ENCODE peak calls at places on chromosomes 5 and 9, in eight cellular contexts. One of them, this sample, is unnamed.

GRCh38 chr5:2722901-2723300 is 28.6 kb downstream of the IRX2 start:
- DNase-seq in OCI-LY7: no peak
- DNase-seq in psoas muscle: no peak
- DNase-seq in GM06990: no peak
- DNase-seq in upper lobe of left lung: no peak
- DNase-seq in pancreas: no peak
- DNase-seq in WERI-Rb-1: no peak
- DNase-seq in transverse colon: no peak
- DNase-seq in this sample: no peak

GRCh38 chr5:81759632-81760005 is 8.7 kb upstream of the SSBP2 start:
- DNase-seq in OCI-LY7: peak; percentile 36
- DNase-seq in psoas muscle: no peak
- DNase-seq in GM06990: no peak
- DNase-seq in upper lobe of left lung: no peak
- DNase-seq in pancreas: no peak
- DNase-seq in WERI-Rb-1: no peak
- DNase-seq in transverse colon: no peak
- DNase-seq in this sample: no peak

GRCh38 chr9:91186311-91187101 is 175.2 kb downstream of the AUH start:
- DNase-seq in OCI-LY7: no peak
- DNase-seq in psoas muscle: no peak
- DNase-seq in GM06990: no peak
- DNase-seq in upper lobe of left lung: no peak
- DNase-seq in pancreas: no peak
- DNase-seq in WERI-Rb-1: no peak
- DNase-seq in transverse colon: no peak
- DNase-seq in this sample: no peak

GRCh38 chr9:128124873-128125574 is 2.5 kb downstream of the PTGES2 start:
- DNase-seq in OCI-LY7: peak; percentile 64
- DNase-seq in psoas muscle: peak; percentile 74
- DNase-seq in GM06990: no peak
- DNase-seq in upper lobe of left lung: peak; percentile 71
- DNase-seq in pancreas: no peak
- DNase-seq in WERI-Rb-1: peak; percentile 92
- DNase-seq in transverse colon: peak; percentile 87
- DNase-seq in this sample: no peak

GRCh38 chr5:116605310-116606070 is 30.9 kb upstream of the SEMA6A start:
- DNase-seq in OCI-LY7: no peak
- DNase-seq in psoas muscle: no peak
- DNase-seq in GM06990: no peak
- DNase-seq in upper lobe of left lung: no peak
- DNase-seq in pancreas: no peak
- DNase-seq in WERI-Rb-1: no peak
- DNase-seq in transverse colon: no peak
- DNase-seq in this sample: no peak

GRCh38 chr5:139565411-139566305 is 4.5 kb downstream of the UBE2D2 start:
- DNase-seq in OCI-LY7: peak; percentile 96
- DNase-seq in psoas muscle: no peak
- DNase-seq in GM06990: peak; percentile 50
- DNase-seq in upper lobe of left lung: peak; percentile 45
- DNase-seq in pancreas: no peak
- DNase-seq in WERI-Rb-1: no peak
- DNase-seq in transverse colon: peak; percentile 37
- DNase-seq in this sample: peak; percentile 82

GRCh38 chr9:90802534-90802933 is 915 bp downstream of the SYK start:
- DNase-seq in OCI-LY7: peak; percentile 42
- DNase-seq in psoas muscle: no peak
- DNase-seq in GM06990: no peak
- DNase-seq in upper lobe of left lung: no peak
- DNase-seq in pancreas: no peak
- DNase-seq in WERI-Rb-1: no peak
- DNase-seq in transverse colon: no peak
- DNase-seq in this sample: no peak

GRCh38 chr9:114884787-114885452 is 45.5 kb downstream of the TNFSF8 start:
- DNase-seq in OCI-LY7: no peak
- DNase-seq in psoas muscle: no peak
- DNase-seq in GM06990: no peak
- DNase-seq in upper lobe of left lung: peak; percentile 83
- DNase-seq in pancreas: no peak
- DNase-seq in WERI-Rb-1: no peak
- DNase-seq in transverse colon: peak; percentile 80
- DNase-seq in this sample: no peak

GRCh38 chr9:72292874-72293607 is 72.0 kb downstream of the ZFAND5 start:
- DNase-seq in OCI-LY7: no peak
- DNase-seq in psoas muscle: no peak
- DNase-seq in GM06990: no peak
- DNase-seq in upper lobe of left lung: peak; percentile 74
- DNase-seq in pancreas: no peak
- DNase-seq in WERI-Rb-1: no peak
- DNase-seq in transverse colon: peak; percentile 52
- DNase-seq in this sample: no peak

GRCh38 chr5:123696948-123697347 is 185.0 kb downstream of the CSNK1G3 start:
- DNase-seq in OCI-LY7: no peak
- DNase-seq in psoas muscle: peak; percentile 85
- DNase-seq in GM06990: no peak
- DNase-seq in upper lobe of left lung: no peak
- DNase-seq in pancreas: no peak
- DNase-seq in WERI-Rb-1: no peak
- DNase-seq in transverse colon: peak; percentile 22
- DNase-seq in this sample: no peak

GRCh38 chr9:31848505-31849285 is 535.7 kb upstream of the ACO1 start:
- DNase-seq in OCI-LY7: no peak
- DNase-seq in psoas muscle: no peak
- DNase-seq in GM06990: no peak
- DNase-seq in upper lobe of left lung: no peak
- DNase-seq in pancreas: no peak
- DNase-seq in WERI-Rb-1: no peak
- DNase-seq in transverse colon: no peak
- DNase-seq in this sample: no peak

GRCh38 chr9:129632460-129632859 is 6.5 kb downstream of the NTMT1 start:
- DNase-seq in OCI-LY7: no peak
- DNase-seq in psoas muscle: no peak
- DNase-seq in GM06990: no peak
- DNase-seq in upper lobe of left lung: no peak
- DNase-seq in pancreas: no peak
- DNase-seq in WERI-Rb-1: no peak
- DNase-seq in transverse colon: no peak
- DNase-seq in this sample: no peak

GRCh38 chr9:122133984-122134535 is 25.5 kb downstream of the NDUFA8 start:
- DNase-seq in OCI-LY7: no peak
- DNase-seq in psoas muscle: no peak
- DNase-seq in GM06990: no peak
- DNase-seq in upper lobe of left lung: no peak
- DNase-seq in pancreas: no peak
- DNase-seq in WERI-Rb-1: no peak
- DNase-seq in transverse colon: no peak
- DNase-seq in this sample: no peak

GRCh38 chr9:77807295-77807694 is 159.2 kb upstream of the GNA14 start:
- DNase-seq in OCI-LY7: no peak
- DNase-seq in psoas muscle: no peak
- DNase-seq in GM06990: no peak
- DNase-seq in upper lobe of left lung: no peak
- DNase-seq in pancreas: no peak
- DNase-seq in WERI-Rb-1: no peak
- DNase-seq in transverse colon: no peak
- DNase-seq in this sample: no peak

GRCh38 chr9:99030082-99030481 is 74.8 kb upstream of the TGFBR1 start:
- DNase-seq in OCI-LY7: no peak
- DNase-seq in psoas muscle: no peak
- DNase-seq in GM06990: no peak
- DNase-seq in upper lobe of left lung: no peak
- DNase-seq in pancreas: no peak
- DNase-seq in WERI-Rb-1: no peak
- DNase-seq in transverse colon: no peak
- DNase-seq in this sample: no peak

GRCh38 chr5:133819977-133820471 is 148.4 kb downstream of the C5orf15 start:
- DNase-seq in OCI-LY7: no peak
- DNase-seq in psoas muscle: no peak
- DNase-seq in GM06990: no peak
- DNase-seq in upper lobe of left lung: no peak
- DNase-seq in pancreas: no peak
- DNase-seq in WERI-Rb-1: peak; percentile 20
- DNase-seq in transverse colon: no peak
- DNase-seq in this sample: no peak
- H3K4me3 ChIP-seq in OCI-LY7: no peak overlapping the region
- H3K4me3 ChIP-seq in psoas muscle: no peak overlapping the region
- H3K4me3 ChIP-seq in GM06990: no peak overlapping the region
- H3K4me3 ChIP-seq in upper lobe of left lung: no peak overlapping the region
- H3K4me3 ChIP-seq in pancreas: no peak overlapping the region
- H3K4me3 ChIP-seq in WERI-Rb-1: no peak overlapping the region
- H3K4me3 ChIP-seq in transverse colon: no peak overlapping the region
- H3K4me3 ChIP-seq in this sample: no peak overlapping the region

GRCh38 chr9:127050152-127050551 is 72.3 kb downstream of the ANGPTL2 start:
- DNase-seq in OCI-LY7: no peak
- DNase-seq in psoas muscle: no peak
- DNase-seq in GM06990: no peak
- DNase-seq in upper lobe of left lung: no peak
- DNase-seq in pancreas: no peak
- DNase-seq in WERI-Rb-1: no peak
- DNase-seq in transverse colon: no peak
- DNase-seq in this sample: no peak

GRCh38 chr9:127050581-127050980 is 71.9 kb downstream of the ANGPTL2 start:
- DNase-seq in OCI-LY7: no peak
- DNase-seq in psoas muscle: no peak
- DNase-seq in GM06990: no peak
- DNase-seq in upper lobe of left lung: no peak
- DNase-seq in pancreas: no peak
- DNase-seq in WERI-Rb-1: no peak
- DNase-seq in transverse colon: no peak
- DNase-seq in this sample: no peak

GRCh38 chr9:127049581-127049980 is 72.9 kb downstream of the ANGPTL2 start:
- DNase-seq in OCI-LY7: no peak
- DNase-seq in psoas muscle: no peak
- DNase-seq in GM06990: no peak
- DNase-seq in upper lobe of left lung: no peak
- DNase-seq in pancreas: no peak
- DNase-seq in WERI-Rb-1: no peak
- DNase-seq in transverse colon: no peak
- DNase-seq in this sample: no peak

GRCh38 chr9:127047971-127048370 is 74.5 kb downstream of the ANGPTL2 start:
- DNase-seq in OCI-LY7: no peak
- DNase-seq in psoas muscle: no peak
- DNase-seq in GM06990: no peak
- DNase-seq in upper lobe of left lung: no peak
- DNase-seq in pancreas: no peak
- DNase-seq in WERI-Rb-1: no peak
- DNase-seq in transverse colon: no peak
- DNase-seq in this sample: no peak

GRCh38 chr9:127049044-127049443 is 73.4 kb downstream of the ANGPTL2 start:
- DNase-seq in OCI-LY7: no peak
- DNase-seq in psoas muscle: no peak
- DNase-seq in GM06990: peak; percentile 18
- DNase-seq in upper lobe of left lung: peak; percentile 67
- DNase-seq in pancreas: no peak
- DNase-seq in WERI-Rb-1: no peak
- DNase-seq in transverse colon: peak; percentile 28
- DNase-seq in this sample: peak; percentile 27
- TF ChIP-seq CTCF in OCI-LY7: no peak
- TF ChIP-seq CTCF in psoas muscle: peak; percentile 27
- TF ChIP-seq CTCF in GM06990: no peak
- TF ChIP-seq CTCF in upper lobe of left lung: peak; percentile 56
- TF ChIP-seq CTCF in pancreas: no peak
- TF ChIP-seq CTCF in WERI-Rb-1: no peak
- TF ChIP-seq CTCF in transverse colon: no peak
- TF ChIP-seq CTCF in this sample: no peak

DNA sequence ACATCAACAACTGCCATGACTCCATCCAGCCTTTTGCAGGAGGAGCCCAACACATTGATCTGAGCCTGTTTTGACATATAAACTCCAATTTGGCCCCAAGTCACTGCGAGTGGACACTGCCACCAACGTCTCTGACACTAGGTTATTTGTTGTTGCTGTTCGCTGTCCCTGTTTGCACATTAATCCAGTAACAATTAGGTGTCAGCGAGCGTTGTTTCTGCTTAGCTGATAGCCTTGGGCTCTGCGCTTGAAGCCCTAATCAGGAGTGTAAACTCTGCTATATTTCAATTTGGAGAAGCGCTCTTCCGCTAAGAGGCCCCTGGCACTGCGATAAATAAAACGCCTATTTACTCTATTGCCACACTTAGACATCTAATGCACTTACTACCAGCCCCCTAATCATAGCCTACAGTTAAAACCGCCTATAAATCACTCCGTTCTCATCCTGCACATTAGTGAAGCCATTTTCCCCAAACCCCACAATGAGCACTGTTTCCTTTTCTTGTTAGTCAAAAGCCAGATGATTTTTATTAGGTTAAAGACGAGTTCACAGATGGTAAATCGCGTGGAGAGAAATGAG is 195.9 kb upstream of the TBCA start:
- DNase-seq in OCI-LY7: no peak
- DNase-seq in psoas muscle: no peak
- DNase-seq in GM06990: no peak
- DNase-seq in upper lobe of left lung: no peak
- DNase-seq in pancreas: no peak
- DNase-seq in WERI-Rb-1: no peak
- DNase-seq in transverse colon: no peak
- DNase-seq in this sample: no peak
- H3K4me3 ChIP-seq in OCI-LY7: no peak overlapping the region
- H3K4me3 ChIP-seq in psoas muscle: peak overlapping the region; percentile 49
- H3K4me3 ChIP-seq in GM06990: peak overlapping the region; percentile 53
- H3K4me3 ChIP-seq in upper lobe of left lung: no peak overlapping the region
- H3K4me3 ChIP-seq in pancreas: peak overlapping the region; percentile 15
- H3K4me3 ChIP-seq in WERI-Rb-1: peak overlapping the region; percentile 76
- H3K4me3 ChIP-seq in transverse colon: peak overlapping the region; percentile 45
- H3K4me3 ChIP-seq in this sample: peak overlapping the region; percentile 46

GRCh38 chr5:105877592-105877991 is 1793.1 kb downstream of the EFNA5 start:
- DNase-seq in OCI-LY7: no peak
- DNase-seq in psoas muscle: no peak
- DNase-seq in GM06990: no peak
- DNase-seq in upper lobe of left lung: no peak
- DNase-seq in pancreas: no peak
- DNase-seq in WERI-Rb-1: no peak
- DNase-seq in transverse colon: no peak
- DNase-seq in this sample: no peak
- TF ChIP-seq CTCF in OCI-LY7: peak; percentile 15
- TF ChIP-seq CTCF in psoas muscle: no peak
- TF ChIP-seq CTCF in GM06990: no peak
- TF ChIP-seq CTCF in upper lobe of left lung: no peak
- TF ChIP-seq CTCF in pancreas: no peak
- TF ChIP-seq CTCF in WERI-Rb-1: no peak
- TF ChIP-seq CTCF in transverse colon: no peak
- TF ChIP-seq CTCF in this sample: no peak